ENCODE peak calls at places on chromosomes 11 and 22, in ten cellular contexts. One of them, this sample, is unnamed.
A peak's percentile ranks its signal among the peaks of the same experiment; 100 is the strongest.

GRCh38 chr22:28594784-28595324 is 84.8 kb downstream of the TTC28 start:
- DNase-seq in uterus: no peak
- DNase-seq in A549: peak; percentile 9
- DNase-seq in choroid plexus epithelial cell: peak; percentile 84
- DNase-seq in lower lobe of right lung: no peak
- DNase-seq in esophagus squamous epithelium: no peak
- DNase-seq in neural crest cell: no peak
- DNase-seq in AG09309: peak; percentile 49
- DNase-seq in epithelial cell of esophagus: peak; percentile 65
- DNase-seq in endothelial cell: no peak
- DNase-seq in this sample: no peak

GRCh38 chr11:117837791-117838190 is 13.2 kb upstream of the FXYD2 start:
- DNase-seq in uterus: no peak
- DNase-seq in A549: no peak
- DNase-seq in choroid plexus epithelial cell: no peak
- DNase-seq in lower lobe of right lung: no peak
- DNase-seq in esophagus squamous epithelium: no peak
- DNase-seq in neural crest cell: no peak
- DNase-seq in AG09309: no peak
- DNase-seq in epithelial cell of esophagus: no peak
- DNase-seq in endothelial cell: no peak
- DNase-seq in this sample: no peak

GRCh38 chr11:134712228-134713145 is 300.4 kb upstream of the B3GAT1 start:
- DNase-seq in uterus: no peak
- DNase-seq in A549: no peak
- DNase-seq in choroid plexus epithelial cell: no peak
- DNase-seq in lower lobe of right lung: no peak
- DNase-seq in esophagus squamous epithelium: no peak
- DNase-seq in neural crest cell: no peak
- DNase-seq in AG09309: no peak
- DNase-seq in epithelial cell of esophagus: no peak
- DNase-seq in endothelial cell: no peak
- DNase-seq in this sample: no peak

GRCh38 chr11:70912226-70912840 is 340.0 kb downstream of the SHANK2 start:
- DNase-seq in uterus: no peak
- DNase-seq in A549: no peak
- DNase-seq in choroid plexus epithelial cell: no peak
- DNase-seq in lower lobe of right lung: no peak
- DNase-seq in esophagus squamous epithelium: no peak
- DNase-seq in neural crest cell: no peak
- DNase-seq in AG09309: no peak
- DNase-seq in epithelial cell of esophagus: peak; percentile 41
- DNase-seq in endothelial cell: no peak
- DNase-seq in this sample: no peak

GRCh38 chr11:57648791-57649735 is 649 bp downstream of the YPEL4 start:
- DNase-seq in uterus: no peak
- DNase-seq in A549: no peak
- DNase-seq in choroid plexus epithelial cell: no peak
- DNase-seq in lower lobe of right lung: no peak
- DNase-seq in esophagus squamous epithelium: no peak
- DNase-seq in neural crest cell: peak; percentile 39
- DNase-seq in AG09309: no peak
- DNase-seq in epithelial cell of esophagus: no peak
- DNase-seq in endothelial cell: no peak
- DNase-seq in this sample: no peak

GRCh38 chr11:10322830-10323792 is 18.2 kb downstream of the ADM start:
- DNase-seq in uterus: peak; percentile 56
- DNase-seq in A549: peak; percentile 65
- DNase-seq in choroid plexus epithelial cell: peak; percentile 95
- DNase-seq in lower lobe of right lung: no peak
- DNase-seq in esophagus squamous epithelium: no peak
- DNase-seq in neural crest cell: no peak
- DNase-seq in AG09309: no peak
- DNase-seq in epithelial cell of esophagus: peak; percentile 83
- DNase-seq in endothelial cell: peak; percentile 10
- DNase-seq in this sample: peak; percentile 83

GRCh38 chr11:117177534-117178209 is 871 bp upstream of the SIDT2 start:
- DNase-seq in uterus: no peak
- DNase-seq in A549: no peak
- DNase-seq in choroid plexus epithelial cell: no peak
- DNase-seq in lower lobe of right lung: no peak
- DNase-seq in esophagus squamous epithelium: no peak
- DNase-seq in neural crest cell: no peak
- DNase-seq in AG09309: no peak
- DNase-seq in epithelial cell of esophagus: peak; percentile 31
- DNase-seq in endothelial cell: no peak
- DNase-seq in this sample: no peak

GRCh38 chr11:86228967-86229330 is 15.6 kb upstream of the EED start:
- DNase-seq in uterus: no peak
- DNase-seq in A549: no peak
- DNase-seq in choroid plexus epithelial cell: no peak
- DNase-seq in lower lobe of right lung: no peak
- DNase-seq in esophagus squamous epithelium: no peak
- DNase-seq in neural crest cell: no peak
- DNase-seq in AG09309: no peak
- DNase-seq in epithelial cell of esophagus: peak; percentile 21
- DNase-seq in endothelial cell: no peak
- DNase-seq in this sample: no peak

GRCh38 chr22:25729595-25729994 is 12.4 kb upstream of the MYO18B start:
- DNase-seq in uterus: no peak
- DNase-seq in A549: no peak
- DNase-seq in choroid plexus epithelial cell: no peak
- DNase-seq in lower lobe of right lung: no peak
- DNase-seq in esophagus squamous epithelium: no peak
- DNase-seq in neural crest cell: no peak
- DNase-seq in AG09309: no peak
- DNase-seq in epithelial cell of esophagus: no peak
- DNase-seq in endothelial cell: no peak
- DNase-seq in this sample: no peak

GRCh38 chr22:33274214-33274828 is 216.1 kb upstream of the SYN3 start:
- DNase-seq in uterus: no peak
- DNase-seq in A549: no peak
- DNase-seq in choroid plexus epithelial cell: peak; percentile 6
- DNase-seq in lower lobe of right lung: no peak
- DNase-seq in esophagus squamous epithelium: no peak
- DNase-seq in neural crest cell: peak; percentile 12
- DNase-seq in AG09309: no peak
- DNase-seq in epithelial cell of esophagus: no peak
- DNase-seq in endothelial cell: peak; percentile 67
- DNase-seq in this sample: peak; percentile 32
- TF ChIP-seq CTCF in uterus: no peak
- TF ChIP-seq CTCF in A549: no peak
- TF ChIP-seq CTCF in choroid plexus epithelial cell: peak; percentile 50
- TF ChIP-seq CTCF in lower lobe of right lung: peak; percentile 37
- TF ChIP-seq CTCF in esophagus squamous epithelium: no peak
- TF ChIP-seq CTCF in neural crest cell: peak; percentile 54
- TF ChIP-seq CTCF in AG09309: peak; percentile 27
- TF ChIP-seq CTCF in epithelial cell of esophagus: no peak
- TF ChIP-seq CTCF in endothelial cell: peak; percentile 79
- TF ChIP-seq CTCF in this sample: no peak

GRCh38 chr11:121437686-121438078 is 14.4 kb upstream of the SORL1 start:
- DNase-seq in uterus: no peak
- DNase-seq in A549: no peak
- DNase-seq in choroid plexus epithelial cell: no peak
- DNase-seq in lower lobe of right lung: no peak
- DNase-seq in esophagus squamous epithelium: no peak
- DNase-seq in neural crest cell: no peak
- DNase-seq in AG09309: no peak
- DNase-seq in epithelial cell of esophagus: no peak
- DNase-seq in endothelial cell: no peak
- DNase-seq in this sample: no peak
- TF ChIP-seq CTCF in uterus: no peak
- TF ChIP-seq CTCF in A549: no peak
- TF ChIP-seq CTCF in choroid plexus epithelial cell: no peak
- TF ChIP-seq CTCF in lower lobe of right lung: no peak
- TF ChIP-seq CTCF in esophagus squamous epithelium: no peak
- TF ChIP-seq CTCF in neural crest cell: no peak
- TF ChIP-seq CTCF in AG09309: no peak
- TF ChIP-seq CTCF in epithelial cell of esophagus: no peak
- TF ChIP-seq CTCF in endothelial cell: no peak
- TF ChIP-seq CTCF in this sample: no peak

GRCh38 chr11:65398362-65398910 is 12.0 kb downstream of the FRMD8 start:
- DNase-seq in uterus: no peak
- DNase-seq in A549: no peak
- DNase-seq in choroid plexus epithelial cell: no peak
- DNase-seq in lower lobe of right lung: no peak
- DNase-seq in esophagus squamous epithelium: no peak
- DNase-seq in neural crest cell: no peak
- DNase-seq in AG09309: no peak
- DNase-seq in epithelial cell of esophagus: no peak
- DNase-seq in endothelial cell: no peak
- DNase-seq in this sample: no peak
- TF ChIP-seq CTCF in uterus: no peak
- TF ChIP-seq CTCF in A549: no peak
- TF ChIP-seq CTCF in choroid plexus epithelial cell: peak; percentile 16
- TF ChIP-seq CTCF in lower lobe of right lung: no peak
- TF ChIP-seq CTCF in esophagus squamous epithelium: no peak
- TF ChIP-seq CTCF in neural crest cell: no peak
- TF ChIP-seq CTCF in AG09309: no peak
- TF ChIP-seq CTCF in epithelial cell of esophagus: no peak
- TF ChIP-seq CTCF in endothelial cell: no peak
- TF ChIP-seq CTCF in this sample: no peak

GRCh38 chr11:11988862-11989261 is 19.6 kb downstream of the DKK3 start:
- DNase-seq in uterus: no peak
- DNase-seq in A549: no peak
- DNase-seq in choroid plexus epithelial cell: no peak
- DNase-seq in lower lobe of right lung: no peak
- DNase-seq in esophagus squamous epithelium: no peak
- DNase-seq in neural crest cell: no peak
- DNase-seq in AG09309: no peak
- DNase-seq in epithelial cell of esophagus: no peak
- DNase-seq in endothelial cell: no peak
- DNase-seq in this sample: no peak

GRCh38 chr11:11988099-11988651 is 20.3 kb downstream of the DKK3 start:
- DNase-seq in uterus: no peak
- DNase-seq in A549: no peak
- DNase-seq in choroid plexus epithelial cell: peak; percentile 71
- DNase-seq in lower lobe of right lung: no peak
- DNase-seq in esophagus squamous epithelium: no peak
- DNase-seq in neural crest cell: no peak
- DNase-seq in AG09309: no peak
- DNase-seq in epithelial cell of esophagus: peak; percentile 52
- DNase-seq in endothelial cell: no peak
- DNase-seq in this sample: no peak

GRCh38 chr11:11985016-11985715 is 23.3 kb downstream of the DKK3 start:
- DNase-seq in uterus: no peak
- DNase-seq in A549: no peak
- DNase-seq in choroid plexus epithelial cell: peak; percentile 65
- DNase-seq in lower lobe of right lung: no peak
- DNase-seq in esophagus squamous epithelium: no peak
- DNase-seq in neural crest cell: no peak
- DNase-seq in AG09309: no peak
- DNase-seq in epithelial cell of esophagus: peak; percentile 51
- DNase-seq in endothelial cell: no peak
- DNase-seq in this sample: no peak

GRCh38 chr11:11985954-11986949 is 22.2 kb downstream of the DKK3 start:
- DNase-seq in uterus: no peak
- DNase-seq in A549: no peak
- DNase-seq in choroid plexus epithelial cell: no peak
- DNase-seq in lower lobe of right lung: no peak
- DNase-seq in esophagus squamous epithelium: no peak
- DNase-seq in neural crest cell: no peak
- DNase-seq in AG09309: no peak
- DNase-seq in epithelial cell of esophagus: no peak
- DNase-seq in endothelial cell: no peak
- DNase-seq in this sample: no peak

DNA sequence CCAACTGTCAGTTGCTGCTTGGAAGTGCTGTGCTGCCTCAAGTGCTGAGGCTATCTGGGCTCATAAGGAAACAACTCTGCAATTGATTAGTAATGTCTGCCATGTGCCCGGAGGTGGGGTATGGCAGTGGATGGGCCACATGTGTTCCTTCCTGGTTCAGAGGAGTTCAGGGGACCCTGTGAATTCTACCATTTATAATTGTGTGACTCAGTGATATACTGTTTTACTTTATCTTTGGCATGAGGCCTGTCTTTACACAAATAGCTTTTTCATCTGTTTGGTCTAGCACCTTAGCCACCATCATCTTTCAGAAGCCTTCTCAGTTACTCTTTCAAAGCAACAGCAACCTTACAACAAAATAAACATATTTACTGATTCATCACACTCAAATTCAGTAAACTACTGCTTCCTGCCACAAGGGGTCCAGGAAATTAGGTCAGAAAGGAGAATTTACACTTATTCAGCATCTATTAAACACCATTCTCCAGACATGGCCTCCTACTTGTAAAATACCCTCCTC is 20.9 kb downstream of the DKK3 start:
- DNase-seq in uterus: no peak
- DNase-seq in A549: no peak
- DNase-seq in choroid plexus epithelial cell: peak; percentile 67
- DNase-seq in lower lobe of right lung: no peak
- DNase-seq in esophagus squamous epithelium: no peak
- DNase-seq in neural crest cell: no peak
- DNase-seq in AG09309: no peak
- DNase-seq in epithelial cell of esophagus: peak; percentile 11
- DNase-seq in endothelial cell: no peak
- DNase-seq in this sample: no peak
- TF ChIP-seq CTCF in uterus: no peak
- TF ChIP-seq CTCF in A549: peak; percentile 23
- TF ChIP-seq CTCF in choroid plexus epithelial cell: peak; percentile 53
- TF ChIP-seq CTCF in lower lobe of right lung: no peak
- TF ChIP-seq CTCF in esophagus squamous epithelium: no peak
- TF ChIP-seq CTCF in neural crest cell: peak; percentile 60
- TF ChIP-seq CTCF in AG09309: peak; percentile 52
- TF ChIP-seq CTCF in epithelial cell of esophagus: peak; percentile 23
- TF ChIP-seq CTCF in endothelial cell: peak; percentile 63
- TF ChIP-seq CTCF in this sample: no peak

GRCh38 chr22:48161354-48161753 is 1398.9 kb downstream of the TBC1D22A start:
- DNase-seq in uterus: no peak
- DNase-seq in A549: no peak
- DNase-seq in choroid plexus epithelial cell: no peak
- DNase-seq in lower lobe of right lung: no peak
- DNase-seq in esophagus squamous epithelium: no peak
- DNase-seq in neural crest cell: no peak
- DNase-seq in AG09309: no peak
- DNase-seq in epithelial cell of esophagus: no peak
- DNase-seq in endothelial cell: no peak
- DNase-seq in this sample: no peak
- TF ChIP-seq CTCF in uterus: no peak
- TF ChIP-seq CTCF in A549: no peak
- TF ChIP-seq CTCF in choroid plexus epithelial cell: no peak
- TF ChIP-seq CTCF in lower lobe of right lung: no peak
- TF ChIP-seq CTCF in esophagus squamous epithelium: no peak
- TF ChIP-seq CTCF in neural crest cell: no peak
- TF ChIP-seq CTCF in AG09309: no peak
- TF ChIP-seq CTCF in epithelial cell of esophagus: no peak
- TF ChIP-seq CTCF in endothelial cell: no peak
- TF ChIP-seq CTCF in this sample: no peak